ENCODE peak calls at places on chromosomes 5 and 9, in seven cellular contexts. R, E, Z, L, G, Q and F are unnamed samples.
A peak's percentile ranks its signal among the peaks of the same experiment; 100 is the strongest.

GRCh38 chr5:61771062-61771461 is 439.0 kb downstream of the ZSWIM6 start:
- DNase-seq in R (no peak), L (no peak), E (no peak), Z (no peak), G (no peak), Q (no peak), F (no peak)

GRCh38 chr5:91182763-91183162 is 200.4 kb downstream of the ARRDC3 start:
- DNase-seq in G (no peak), Z (no peak), L (peak; percentile 47), E (no peak), R (no peak), Q (no peak), F (no peak)

GRCh38 chr9:110126986-110127864 is 80.7 kb downstream of the C9orf152 start:
- DNase-seq in R (no peak), Q (no peak), Z (no peak), G (peak; percentile 86), E (peak; percentile 80), L (peak; percentile 42), F (peak; percentile 78)

GRCh38 chr9:95626885-95627558 is 110.3 kb upstream of the PTCH1 start:
- DNase-seq in L (peak; percentile 49), E (peak; percentile 71), Z (no peak), R (no peak), G (no peak), Q (no peak), F (peak; percentile 80)

GRCh38 chr9:37290881-37291485 is 131.5 kb upstream of the GRHPR start:
- DNase-seq in Z (no peak), R (no peak), G (no peak), Q (peak; percentile 21), L (no peak), E (peak; percentile 70), F (no peak)

GRCh38 chr9:134192951-134193731 is 28.8 kb upstream of the RNU6ATAC start:
- DNase-seq in E (no peak), Q (no peak), Z (no peak), G (no peak), R (no peak), L (no peak), F (peak; percentile 50)

GRCh38 chr9:69600314-69601047 is 71.7 kb downstream of the APBA1 start:
- DNase-seq in E (no peak), G (no peak), R (no peak), Z (no peak), Q (no peak), L (no peak), F (no peak)

GRCh38 chr9:127960410-127961165 is 20.2 kb downstream of the EEIG1 start:
- DNase-seq in R (peak; percentile 80), Z (no peak), G (no peak), L (no peak), Q (no peak), E (no peak), F (no peak)

GRCh38 chr9:14096182-14096922 is 217.6 kb downstream of the NFIB start:
- DNase-seq in R (no peak), G (no peak), Q (no peak), L (no peak), Z (no peak), E (peak; percentile 97), F (no peak)

GRCh38 chr5:144309265-144309664 is 138.6 kb downstream of the KCTD16 start:
- DNase-seq in E (no peak), G (peak; percentile 12), L (no peak), Z (no peak), R (no peak), Q (no peak), F (no peak)

GRCh38 chr5:29161897-29162296 is 2031.6 kb upstream of the CDH6 start:
- DNase-seq in E (no peak), Q (no peak), R (no peak), Z (no peak), G (no peak), L (no peak), F (no peak)

GRCh38 chr9:105127863-105128220 is 116.6 kb upstream of the SLC44A1 start:
- DNase-seq in R (no peak), L (no peak), Q (no peak), Z (no peak), E (peak; percentile 70), G (no peak), F (no peak)

GRCh38 chr9:134035041-134036039 is 10.1 kb downstream of the BRD3OS start:
- DNase-seq in Z (no peak), L (no peak), R (no peak), Q (no peak), E (no peak), G (no peak), F (peak; percentile 68)

GRCh38 chr5:171413153-171413910 is 6.1 kb upstream of the FGF18 start:
- DNase-seq in R (no peak), L (no peak), G (no peak), Z (no peak), E (no peak), Q (no peak), F (no peak)
- TF ChIP-seq POLR2AphosphoS5 in R (no peak), L (no peak), G (no peak), Z (no peak), E (no peak), Q (no peak), F (no peak)

GRCh38 chr9:120386390-120387131 is 193.4 kb downstream of the CDK5RAP2 start:
- DNase-seq in G (peak; percentile 89), R (no peak), E (peak; percentile 68), L (no peak), Q (no peak), Z (no peak), F (no peak)

GRCh38 chr9:120385606-120386389 is 194.2 kb downstream of the CDK5RAP2 start:
- DNase-seq in Q (no peak), L (no peak), E (no peak), R (no peak), Z (no peak), G (no peak), F (no peak)

GRCh38 chr9:120389300-120389699 is 190.7 kb downstream of the CDK5RAP2 start:
- DNase-seq in G (no peak), E (no peak), L (no peak), Z (no peak), Q (no peak), R (no peak), F (no peak)

GRCh38 chr9:120388000-120388855 is 191.7 kb downstream of the CDK5RAP2 start:
- DNase-seq in E (no peak), L (no peak), Z (no peak), Q (no peak), R (no peak), G (no peak), F (no peak)

GRCh38 chr9:120387257-120387999 is 192.5 kb downstream of the CDK5RAP2 start:
- DNase-seq in E (no peak), L (no peak), Q (no peak), G (peak; percentile 80), Z (no peak), R (no peak), F (no peak)
- H3K4me1 ChIP-seq in E (no peaks in the 10 kb centered on the region), L (peaks cover 11% of the 10 kb centered on the region), Q (no peaks in the 10 kb centered on the region), G (peaks cover 98% of the 10 kb centered on the region), Z (no peaks in the 10 kb centered on the region), R (no peaks in the 10 kb centered on the region), F (no peaks in the 10 kb centered on the region)

GRCh38 chr9:123336959-123337358 is 19.0 kb upstream of the CRB2 start:
- DNase-seq in Q (no peak), L (no peak), G (no peak), E (no peak), R (no peak), Z (no peak), F (no peak)

GRCh38 chr9:123335227-123335985 is 20.6 kb upstream of the CRB2 start:
- DNase-seq in E (peak; percentile 14), Z (no peak), G (no peak), Q (no peak), L (no peak), R (no peak), F (no peak)

GRCh38 chr9:123336455-123336854 is 19.5 kb upstream of the CRB2 start:
- DNase-seq in G (no peak), L (no peak), Q (no peak), E (no peak), Z (no peak), R (no peak), F (no peak)

GRCh38 chr9:123334639-123335038 is 21.4 kb upstream of the CRB2 start:
- DNase-seq in G (no peak), R (no peak), Q (no peak), Z (no peak), E (no peak), L (no peak), F (no peak)

GRCh38 chr9:123335986-123336329 is 20.0 kb upstream of the CRB2 start:
- DNase-seq in L (no peak), Z (no peak), R (no peak), Q (no peak), G (no peak), E (no peak), F (no peak)
- H3K27me3 ChIP-seq in L (no peaks in the 10 kb centered on the region), Z (no peaks in the 10 kb centered on the region), R (no peaks in the 10 kb centered on the region), Q (no peaks in the 10 kb centered on the region), G (peaks cover 13% of the 10 kb centered on the region), E (no peaks in the 10 kb centered on the region), F (no peaks in the 10 kb centered on the region)

GRCh38 chr5:173643964-173644363 is 27.5 kb upstream of the BOD1 start:
- DNase-seq in Z (no peak), Q (no peak), L (no peak), R (no peak), E (no peak), G (no peak), F (no peak)
- TF ChIP-seq POLR2AphosphoS5 in Z (no peak), Q (no peak), L (no peak), R (no peak), E (no peak), G (no peak), F (no peak)